ENCODE peak calls at places on chromosomes 1 and 21, in ten cellular contexts. C, E, F, O, R, A, D, U, T and Y are unnamed samples.

GRCh38 chr1:230930986-230931385 is 47.7 kb downstream of the TTC13 start:
- DNase-seq in C (no peak), E (no peak), F (no peak), O (peak), R (no peak), A (no peak), D (no peak), U (no peak), T (no peak), Y (no peak)

GRCh38 chr1:204975568-204976235 is 67.3 kb upstream of the CNTN2 start:
- DNase-seq in C (no peak), E (peak), F (peak), O (peak), R (peak), A (peak), D (peak), U (peak), T (no peak), Y (peak)

GRCh38 chr21:38965910-38966504 is 160.3 kb downstream of the ETS2 start:
- DNase-seq in C (no peak), E (no peak), F (no peak), O (no peak), R (peak), A (peak), D (no peak), U (no peak), T (no peak), Y (no peak)

GRCh38 chr1:179779645-179780272 is 36.7 kb downstream of the FAM163A start:
- DNase-seq in C (no peak), E (no peak), F (no peak), O (no peak), R (no peak), A (no peak), D (no peak), U (no peak), T (no peak), Y (no peak)

GRCh38 chr21:16454371-16454770 is 724.6 kb downstream of the USP25 start:
- DNase-seq in C (no peak), E (no peak), F (no peak), O (no peak), R (no peak), A (no peak), D (no peak), U (no peak), T (no peak), Y (no peak)

GRCh38 chr1:85244271-85245053 is 15.0 kb downstream of the C1orf52 start:
- DNase-seq in C (no peak), E (no peak), F (no peak), O (no peak), R (no peak), A (no peak), D (no peak), U (no peak), T (no peak), Y (peak)

GRCh38 chr1:1922782-1923680 is 4.0 kb upstream of the TMEM52 start:
- DNase-seq in C (no peak), E (no peak), F (no peak), O (no peak), R (no peak), A (no peak), D (no peak), U (no peak), T (peak), Y (no peak)

GRCh38 chr1:27336756-27337155 is 5.1 kb upstream of the SYTL1 start:
- DNase-seq in C (no peak), E (no peak), F (no peak), O (no peak), R (no peak), A (no peak), D (no peak), U (no peak), T (no peak), Y (no peak)

GRCh38 chr1:204216236-204216635 is 2.4 kb upstream of the GOLT1A start:
- DNase-seq in C (no peak), E (no peak), F (no peak), O (no peak), R (no peak), A (no peak), D (no peak), U (no peak), T (no peak), Y (no peak)

GRCh38 chr1:89941110-89941770 is 53.7 kb upstream of the ZNF326 start:
- DNase-seq in C (no peak), E (no peak), F (no peak), O (no peak), R (peak), A (no peak), D (no peak), U (no peak), T (no peak), Y (peak)

GRCh38 chr1:67144696-67145095 is 9.9 kb upstream of the C1orf141 start:
- DNase-seq in C (no peak), E (no peak), F (no peak), O (no peak), R (no peak), A (no peak), D (peak), U (no peak), T (no peak), Y (no peak)

GRCh38 chr1:209625205-209625549 is 27.0 kb downstream of the LAMB3 start:
- DNase-seq in C (no peak), E (peak), F (no peak), O (no peak), R (no peak), A (no peak), D (no peak), U (no peak), T (no peak), Y (no peak)
- H3K27ac ChIP-seq in C (no peak), E (no peak), F (no peak), O (no peak), R (no peak), A (no peak), D (no peak), U (no peak), T (peak), Y (no peak)

GRCh38 chr1:201720522-201720844 is 108.5 kb upstream of the IPO9 start:
- DNase-seq in C (no peak), E (no peak), F (no peak), O (no peak), R (no peak), A (no peak), D (no peak), U (no peak), T (no peak), Y (no peak)
- H3K27ac ChIP-seq in C (peak), E (peak), F (no peak), O (no peak), R (peak), A (no peak), D (no peak), U (no peak), T (no peak), Y (no peak)

GRCh38 chr1:237041795-237042466 is at the start of gene RYR2:
- DNase-seq in C (no peak), E (peak), F (no peak), O (no peak), R (peak), A (peak), D (no peak), U (no peak), T (no peak), Y (no peak)
- H3K27ac ChIP-seq in C (peak), E (peak), F (no peak), O (no peak), R (no peak), A (no peak), D (no peak), U (no peak), T (peak), Y (no peak)

DNA sequence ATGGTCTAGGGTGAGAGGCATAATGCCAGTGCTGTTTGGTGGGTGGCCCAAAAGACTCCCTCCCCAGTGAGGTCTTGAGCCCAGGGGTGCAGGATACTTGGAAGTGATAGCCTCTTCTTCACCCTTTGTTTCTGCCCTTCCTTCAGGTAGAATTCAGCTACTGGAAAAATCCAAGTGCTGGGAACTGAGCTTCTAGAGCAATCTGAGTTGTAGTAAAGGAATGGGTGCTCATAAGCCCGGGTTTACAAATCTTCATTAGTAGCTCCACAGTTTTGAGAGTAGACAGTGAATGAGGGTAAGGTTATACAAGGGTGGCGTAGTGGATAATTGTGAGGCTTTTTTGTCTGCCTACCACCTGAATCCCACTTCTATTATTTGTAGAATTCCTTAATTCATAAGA is 29.2 kb upstream of the CD84 start:
- DNase-seq in C (no peak), E (no peak), F (no peak), O (no peak), R (no peak), A (no peak), D (no peak), U (no peak), T (no peak), Y (no peak)
- H3K27ac ChIP-seq in C (no peak), E (no peak), F (peak), O (no peak), R (no peak), A (no peak), D (no peak), U (no peak), T (peak), Y (no peak)

DNA sequence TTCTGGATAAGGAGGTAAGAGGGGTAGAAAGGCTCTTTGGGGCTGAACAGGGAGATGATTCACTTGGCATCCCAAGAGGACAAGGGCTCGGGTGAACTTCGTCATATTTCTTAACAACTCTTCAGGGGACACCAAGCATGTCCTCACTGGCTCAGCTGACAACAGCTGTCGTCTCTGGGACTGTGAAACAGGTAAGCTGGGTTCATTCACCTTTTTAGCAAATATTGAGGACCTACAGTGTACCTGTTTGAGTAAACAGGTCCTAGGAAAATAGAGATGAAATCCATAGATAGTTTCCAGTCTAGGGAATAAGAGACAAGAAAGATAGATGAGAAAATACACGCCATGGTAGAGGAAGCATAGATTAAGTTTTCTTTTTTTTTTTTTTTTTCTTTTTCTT is 2.1 kb downstream of the EIF3I start:
- DNase-seq in C (no peak), E (no peak), F (no peak), O (no peak), R (no peak), A (no peak), D (no peak), U (no peak), T (no peak), Y (no peak)
- H3K27ac ChIP-seq in C (no peak), E (no peak), F (no peak), O (no peak), R (no peak), A (no peak), D (no peak), U (no peak), T (no peak), Y (no peak)

GRCh38 chr1:98049370-98050115 is 128.7 kb upstream of the DPYD start:
- DNase-seq in C (no peak), E (no peak), F (no peak), O (no peak), R (peak), A (peak), D (no peak), U (no peak), T (no peak), Y (no peak)
- H3K27ac ChIP-seq in C (no peak), E (no peak), F (no peak), O (no peak), R (no peak), A (no peak), D (no peak), U (no peak), T (no peak), Y (no peak)

GRCh38 chr1:182304218-182305016 is 87.2 kb downstream of the GLUL start:
- DNase-seq in C (no peak), E (no peak), F (no peak), O (no peak), R (no peak), A (no peak), D (no peak), U (no peak), T (no peak), Y (no peak)
- H3K27ac ChIP-seq in C (no peak), E (no peak), F (no peak), O (no peak), R (no peak), A (no peak), D (no peak), U (no peak), T (no peak), Y (peak)